ENCODE peak calls at places on chromosome 14, in nine cellular contexts. One of them, this sample, is unnamed.

GRCh38 chr14:74571901-74572828 is 39.9 kb downstream of the LTBP2 start:
- DNase-seq in NCI-H510A: no peak
- DNase-seq in stromal cell of bone marrow: peak; percentile 98
- DNase-seq in A172: peak; percentile 91
- DNase-seq in pancreas: no peak
- DNase-seq in GM04503: peak; percentile 100
- DNase-seq in anterior cingulate cortex: no peak
- DNase-seq in left cardiac atrium: peak; percentile 41
- DNase-seq in fibroblast of lung: peak; percentile 100
- DNase-seq in this sample: no peak

GRCh38 chr14:63761356-63762117 is 33.7 kb upstream of the SGPP1 start:
- DNase-seq in A172: no peak
- DNase-seq in pancreas: no peak
- DNase-seq in anterior cingulate cortex: no peak
- DNase-seq in GM04503: no peak
- DNase-seq in NCI-H510A: no peak
- DNase-seq in fibroblast of lung: no peak
- DNase-seq in stromal cell of bone marrow: no peak
- DNase-seq in left cardiac atrium: no peak
- DNase-seq in this sample: no peak

GRCh38 chr14:79587194-79587593 is 624.1 kb downstream of the DIO2 start:
- DNase-seq in stromal cell of bone marrow: no peak
- DNase-seq in GM04503: no peak
- DNase-seq in anterior cingulate cortex: no peak
- DNase-seq in left cardiac atrium: no peak
- DNase-seq in A172: peak; percentile 64
- DNase-seq in NCI-H510A: no peak
- DNase-seq in pancreas: no peak
- DNase-seq in fibroblast of lung: peak; percentile 47
- DNase-seq in this sample: no peak

GRCh38 chr14:53845813-53846693 is 110.6 kb downstream of the BMP4 start:
- DNase-seq in fibroblast of lung: no peak
- DNase-seq in left cardiac atrium: no peak
- DNase-seq in GM04503: no peak
- DNase-seq in anterior cingulate cortex: no peak
- DNase-seq in A172: no peak
- DNase-seq in stromal cell of bone marrow: no peak
- DNase-seq in NCI-H510A: no peak
- DNase-seq in pancreas: no peak
- DNase-seq in this sample: no peak

GRCh38 chr14:54278087-54278486 is 118.7 kb upstream of the CDKN3 start:
- DNase-seq in GM04503: no peak
- DNase-seq in A172: peak; percentile 1
- DNase-seq in fibroblast of lung: no peak
- DNase-seq in stromal cell of bone marrow: no peak
- DNase-seq in NCI-H510A: no peak
- DNase-seq in anterior cingulate cortex: no peak
- DNase-seq in left cardiac atrium: no peak
- DNase-seq in pancreas: no peak
- DNase-seq in this sample: no peak

GRCh38 chr14:68279777-68280233 is 460.2 kb downstream of the RAD51B start:
- DNase-seq in stromal cell of bone marrow: no peak
- DNase-seq in fibroblast of lung: no peak
- DNase-seq in left cardiac atrium: no peak
- DNase-seq in anterior cingulate cortex: no peak
- DNase-seq in pancreas: no peak
- DNase-seq in A172: no peak
- DNase-seq in NCI-H510A: no peak
- DNase-seq in GM04503: no peak
- DNase-seq in this sample: no peak

GRCh38 chr14:35215110-35215872 is 76.9 kb upstream of the PSMA6 start:
- DNase-seq in anterior cingulate cortex: no peak
- DNase-seq in fibroblast of lung: peak; percentile 71
- DNase-seq in left cardiac atrium: no peak
- DNase-seq in NCI-H510A: no peak
- DNase-seq in stromal cell of bone marrow: peak; percentile 42
- DNase-seq in A172: peak; percentile 29
- DNase-seq in pancreas: no peak
- DNase-seq in GM04503: no peak
- DNase-seq in this sample: no peak

GRCh38 chr14:85622106-85622505 is 92.2 kb downstream of the FLRT2 start:
- DNase-seq in GM04503: no peak
- DNase-seq in anterior cingulate cortex: no peak
- DNase-seq in left cardiac atrium: no peak
- DNase-seq in fibroblast of lung: no peak
- DNase-seq in stromal cell of bone marrow: no peak
- DNase-seq in A172: no peak
- DNase-seq in NCI-H510A: no peak
- DNase-seq in pancreas: no peak
- DNase-seq in this sample: no peak

GRCh38 chr14:106436310-106436905 is 910.0 kb downstream of the TMEM121 start:
- DNase-seq in pancreas: peak; percentile 70
- DNase-seq in left cardiac atrium: no peak
- DNase-seq in NCI-H510A: no peak
- DNase-seq in A172: no peak
- DNase-seq in fibroblast of lung: no peak
- DNase-seq in anterior cingulate cortex: peak; percentile 8
- DNase-seq in stromal cell of bone marrow: no peak
- DNase-seq in GM04503: no peak
- DNase-seq in this sample: peak; percentile 44

GRCh38 chr14:87952307-87953094 is 40.5 kb downstream of the GALC start:
- DNase-seq in pancreas: no peak
- DNase-seq in anterior cingulate cortex: no peak
- DNase-seq in GM04503: no peak
- DNase-seq in left cardiac atrium: no peak
- DNase-seq in fibroblast of lung: no peak
- DNase-seq in NCI-H510A: no peak
- DNase-seq in stromal cell of bone marrow: no peak
- DNase-seq in A172: no peak
- DNase-seq in this sample: no peak

GRCh38 chr14:56874375-56874774 is 64.1 kb upstream of the OTX2 start:
- DNase-seq in fibroblast of lung: no peak
- DNase-seq in anterior cingulate cortex: no peak
- DNase-seq in pancreas: no peak
- DNase-seq in A172: peak; percentile 1
- DNase-seq in stromal cell of bone marrow: no peak
- DNase-seq in GM04503: no peak
- DNase-seq in NCI-H510A: peak; percentile 35
- DNase-seq in left cardiac atrium: no peak
- DNase-seq in this sample: peak; percentile 5

GRCh38 chr14:97878727-97879126 is 1081.5 kb downstream of the VRK1 start:
- DNase-seq in pancreas: no peak
- DNase-seq in stromal cell of bone marrow: peak; percentile 33
- DNase-seq in A172: no peak
- DNase-seq in NCI-H510A: no peak
- DNase-seq in left cardiac atrium: peak; percentile 28
- DNase-seq in fibroblast of lung: peak; percentile 73
- DNase-seq in GM04503: no peak
- DNase-seq in anterior cingulate cortex: no peak
- DNase-seq in this sample: no peak

GRCh38 chr14:54312166-54312801 is 84.5 kb upstream of the CDKN3 start:
- DNase-seq in fibroblast of lung: peak; percentile 96
- DNase-seq in stromal cell of bone marrow: peak; percentile 77
- DNase-seq in NCI-H510A: no peak
- DNase-seq in A172: peak; percentile 87
- DNase-seq in pancreas: no peak
- DNase-seq in anterior cingulate cortex: no peak
- DNase-seq in left cardiac atrium: no peak
- DNase-seq in GM04503: peak; percentile 72
- DNase-seq in this sample: no peak